ENCODE peak calls at places on chromosomes 6 and 20, in ten cellular contexts. One of them, this sample, is unnamed.

GRCh38 chr6:4931530-4932505 is 72.0 kb downstream of the RPP40 start:
- DNase-seq in cardiac muscle cell: peak
- DNase-seq in epithelial cell of esophagus: peak
- DNase-seq in astrocyte of the cerebellum: no peak
- DNase-seq in uterus: no peak
- DNase-seq in cardiac fibroblast: peak
- DNase-seq in foreskin fibroblast: no peak
- DNase-seq in CD8-positive, alpha-beta T cell: no peak
- DNase-seq in left ventricle myocardium inferior: no peak
- DNase-seq in PC-9: peak
- DNase-seq in this sample: no peak

GRCh38 chr6:46269447-46270229 is 98.9 kb upstream of the ENPP5 start:
- DNase-seq in cardiac muscle cell: peak
- DNase-seq in epithelial cell of esophagus: no peak
- DNase-seq in astrocyte of the cerebellum: no peak
- DNase-seq in uterus: peak
- DNase-seq in cardiac fibroblast: peak
- DNase-seq in foreskin fibroblast: no peak
- DNase-seq in CD8-positive, alpha-beta T cell: no peak
- DNase-seq in left ventricle myocardium inferior: peak
- DNase-seq in PC-9: no peak
- DNase-seq in this sample: no peak

GRCh38 chr6:106250997-106251396 is 74.6 kb downstream of the ATG5 start:
- DNase-seq in cardiac muscle cell: no peak
- DNase-seq in epithelial cell of esophagus: no peak
- DNase-seq in astrocyte of the cerebellum: no peak
- DNase-seq in uterus: no peak
- DNase-seq in cardiac fibroblast: no peak
- DNase-seq in foreskin fibroblast: no peak
- DNase-seq in CD8-positive, alpha-beta T cell: no peak
- DNase-seq in left ventricle myocardium inferior: no peak
- DNase-seq in PC-9: no peak
- DNase-seq in this sample: no peak

GRCh38 chr20:12966468-12967085 is 42.2 kb upstream of the SPTLC3 start:
- DNase-seq in cardiac muscle cell: peak
- DNase-seq in epithelial cell of esophagus: peak
- DNase-seq in astrocyte of the cerebellum: peak
- DNase-seq in uterus: no peak
- DNase-seq in cardiac fibroblast: peak
- DNase-seq in foreskin fibroblast: peak
- DNase-seq in CD8-positive, alpha-beta T cell: no peak
- DNase-seq in left ventricle myocardium inferior: no peak
- DNase-seq in PC-9: no peak
- DNase-seq in this sample: peak

GRCh38 chr6:8679823-8680222 is 244.5 kb upstream of the SLC35B3 start:
- DNase-seq in cardiac muscle cell: no peak
- DNase-seq in epithelial cell of esophagus: no peak
- DNase-seq in astrocyte of the cerebellum: no peak
- DNase-seq in uterus: no peak
- DNase-seq in cardiac fibroblast: no peak
- DNase-seq in foreskin fibroblast: no peak
- DNase-seq in CD8-positive, alpha-beta T cell: no peak
- DNase-seq in left ventricle myocardium inferior: no peak
- DNase-seq in PC-9: no peak
- DNase-seq in this sample: no peak

GRCh38 chr6:5260661-5261544 is at the start of the genes FARS2 and LYRM4:
- DNase-seq in cardiac muscle cell: peak
- DNase-seq in epithelial cell of esophagus: peak
- DNase-seq in astrocyte of the cerebellum: peak
- DNase-seq in uterus: peak
- DNase-seq in cardiac fibroblast: peak
- DNase-seq in foreskin fibroblast: peak
- DNase-seq in CD8-positive, alpha-beta T cell: peak
- DNase-seq in left ventricle myocardium inferior: peak
- DNase-seq in PC-9: peak
- DNase-seq in this sample: peak

GRCh38 chr6:85405853-85406198 is 44.1 kb upstream of the NT5E start:
- DNase-seq in cardiac muscle cell: no peak
- DNase-seq in epithelial cell of esophagus: no peak
- DNase-seq in astrocyte of the cerebellum: no peak
- DNase-seq in uterus: no peak
- DNase-seq in cardiac fibroblast: no peak
- DNase-seq in foreskin fibroblast: no peak
- DNase-seq in CD8-positive, alpha-beta T cell: no peak
- DNase-seq in left ventricle myocardium inferior: no peak
- DNase-seq in PC-9: no peak
- DNase-seq in this sample: no peak

GRCh38 chr6:163878656-163879055 is 464.1 kb downstream of the QKI start:
- DNase-seq in cardiac muscle cell: no peak
- DNase-seq in epithelial cell of esophagus: no peak
- DNase-seq in astrocyte of the cerebellum: no peak
- DNase-seq in uterus: no peak
- DNase-seq in cardiac fibroblast: no peak
- DNase-seq in foreskin fibroblast: no peak
- DNase-seq in CD8-positive, alpha-beta T cell: no peak
- DNase-seq in left ventricle myocardium inferior: no peak
- DNase-seq in PC-9: no peak
- DNase-seq in this sample: no peak

GRCh38 chr20:6038256-6038655 is 15.6 kb downstream of the LRRN4 start:
- DNase-seq in cardiac muscle cell: no peak
- DNase-seq in epithelial cell of esophagus: no peak
- DNase-seq in astrocyte of the cerebellum: no peak
- DNase-seq in uterus: no peak
- DNase-seq in cardiac fibroblast: no peak
- DNase-seq in foreskin fibroblast: no peak
- DNase-seq in CD8-positive, alpha-beta T cell: no peak
- DNase-seq in left ventricle myocardium inferior: peak
- DNase-seq in PC-9: no peak
- DNase-seq in this sample: no peak

GRCh38 chr6:109715616-109716015 is 24.5 kb downstream of the FIG4 start:
- DNase-seq in cardiac muscle cell: peak
- DNase-seq in epithelial cell of esophagus: no peak
- DNase-seq in astrocyte of the cerebellum: no peak
- DNase-seq in uterus: no peak
- DNase-seq in cardiac fibroblast: no peak
- DNase-seq in foreskin fibroblast: no peak
- DNase-seq in CD8-positive, alpha-beta T cell: no peak
- DNase-seq in left ventricle myocardium inferior: no peak
- DNase-seq in PC-9: no peak
- DNase-seq in this sample: no peak
- H3K4me3 ChIP-seq in cardiac muscle cell: no peak
- H3K4me3 ChIP-seq in epithelial cell of esophagus: no peak
- H3K4me3 ChIP-seq in astrocyte of the cerebellum: no peak
- H3K4me3 ChIP-seq in uterus: no peak
- H3K4me3 ChIP-seq in cardiac fibroblast: no peak
- H3K4me3 ChIP-seq in foreskin fibroblast: no peak
- H3K4me3 ChIP-seq in CD8-positive, alpha-beta T cell: no peak
- H3K4me3 ChIP-seq in left ventricle myocardium inferior: no peak
- H3K4me3 ChIP-seq in PC-9: no peak
- H3K4me3 ChIP-seq in this sample: no peak

GRCh38 chr20:46965124-46965455 is 70.4 kb downstream of the EYA2 start:
- DNase-seq in cardiac muscle cell: no peak
- DNase-seq in epithelial cell of esophagus: no peak
- DNase-seq in astrocyte of the cerebellum: no peak
- DNase-seq in uterus: no peak
- DNase-seq in cardiac fibroblast: no peak
- DNase-seq in foreskin fibroblast: no peak
- DNase-seq in CD8-positive, alpha-beta T cell: no peak
- DNase-seq in left ventricle myocardium inferior: no peak
- DNase-seq in PC-9: no peak
- DNase-seq in this sample: no peak

GRCh38 chr20:46965477-46965876 is 70.8 kb downstream of the EYA2 start:
- DNase-seq in cardiac muscle cell: no peak
- DNase-seq in epithelial cell of esophagus: peak
- DNase-seq in astrocyte of the cerebellum: no peak
- DNase-seq in uterus: no peak
- DNase-seq in cardiac fibroblast: no peak
- DNase-seq in foreskin fibroblast: no peak
- DNase-seq in CD8-positive, alpha-beta T cell: no peak
- DNase-seq in left ventricle myocardium inferior: no peak
- DNase-seq in PC-9: no peak
- DNase-seq in this sample: no peak

GRCh38 chr20:46963196-46963529 is 68.5 kb downstream of the EYA2 start:
- DNase-seq in cardiac muscle cell: no peak
- DNase-seq in epithelial cell of esophagus: peak
- DNase-seq in astrocyte of the cerebellum: no peak
- DNase-seq in uterus: no peak
- DNase-seq in cardiac fibroblast: no peak
- DNase-seq in foreskin fibroblast: no peak
- DNase-seq in CD8-positive, alpha-beta T cell: no peak
- DNase-seq in left ventricle myocardium inferior: no peak
- DNase-seq in PC-9: peak
- DNase-seq in this sample: no peak

GRCh38 chr20:46963758-46964181 is 69.1 kb downstream of the EYA2 start:
- DNase-seq in cardiac muscle cell: no peak
- DNase-seq in epithelial cell of esophagus: peak
- DNase-seq in astrocyte of the cerebellum: no peak
- DNase-seq in uterus: no peak
- DNase-seq in cardiac fibroblast: no peak
- DNase-seq in foreskin fibroblast: peak
- DNase-seq in CD8-positive, alpha-beta T cell: no peak
- DNase-seq in left ventricle myocardium inferior: no peak
- DNase-seq in PC-9: peak
- DNase-seq in this sample: no peak

GRCh38 chr20:46964299-46965123 is 69.9 kb downstream of the EYA2 start:
- DNase-seq in cardiac muscle cell: no peak
- DNase-seq in epithelial cell of esophagus: no peak
- DNase-seq in astrocyte of the cerebellum: no peak
- DNase-seq in uterus: no peak
- DNase-seq in cardiac fibroblast: no peak
- DNase-seq in foreskin fibroblast: no peak
- DNase-seq in CD8-positive, alpha-beta T cell: no peak
- DNase-seq in left ventricle myocardium inferior: no peak
- DNase-seq in PC-9: no peak
- DNase-seq in this sample: no peak
- H3K4me3 ChIP-seq in cardiac muscle cell: no peak
- H3K4me3 ChIP-seq in epithelial cell of esophagus: no peak
- H3K4me3 ChIP-seq in astrocyte of the cerebellum: no peak
- H3K4me3 ChIP-seq in uterus: no peak
- H3K4me3 ChIP-seq in cardiac fibroblast: no peak
- H3K4me3 ChIP-seq in foreskin fibroblast: no peak
- H3K4me3 ChIP-seq in CD8-positive, alpha-beta T cell: no peak
- H3K4me3 ChIP-seq in left ventricle myocardium inferior: no peak
- H3K4me3 ChIP-seq in PC-9: no peak
- H3K4me3 ChIP-seq in this sample: no peak

DNA sequence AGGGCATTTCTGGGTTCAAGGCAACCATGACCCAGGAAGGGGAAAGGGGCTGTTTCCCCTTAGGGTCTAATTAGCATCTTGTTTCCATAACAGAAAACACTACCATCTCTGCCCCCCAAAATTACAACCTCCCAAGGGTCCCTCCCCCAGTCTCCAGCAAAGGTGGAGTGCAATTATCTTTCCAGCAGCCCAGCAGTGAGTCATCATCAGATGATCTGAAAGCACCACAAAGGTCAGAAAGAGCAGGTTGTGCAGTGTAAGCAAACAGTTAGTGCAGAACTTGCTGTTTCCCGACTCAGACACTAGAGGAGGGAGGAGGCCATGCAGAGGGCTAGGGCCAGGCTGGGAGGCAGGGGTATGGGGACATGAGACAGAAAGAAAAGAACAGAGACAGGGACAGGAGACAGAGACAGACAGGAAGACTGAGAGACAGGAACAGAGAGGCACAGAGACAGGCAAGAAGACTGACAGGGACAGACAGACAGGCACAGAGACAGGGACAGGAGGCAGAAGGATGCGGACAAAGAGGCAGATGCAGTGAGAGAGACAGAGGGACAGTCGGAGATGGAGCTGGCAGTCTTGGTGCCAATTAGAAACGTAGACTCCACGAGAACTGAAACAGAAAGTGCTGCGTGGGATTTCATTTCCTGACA is 62.5 kb downstream of the PYGB start:
- DNase-seq in cardiac muscle cell: peak
- DNase-seq in epithelial cell of esophagus: peak
- DNase-seq in astrocyte of the cerebellum: peak
- DNase-seq in uterus: peak
- DNase-seq in cardiac fibroblast: peak
- DNase-seq in foreskin fibroblast: peak
- DNase-seq in CD8-positive, alpha-beta T cell: no peak
- DNase-seq in left ventricle myocardium inferior: no peak
- DNase-seq in PC-9: peak
- DNase-seq in this sample: peak
- H3K4me3 ChIP-seq in cardiac muscle cell: no peak
- H3K4me3 ChIP-seq in epithelial cell of esophagus: no peak
- H3K4me3 ChIP-seq in astrocyte of the cerebellum: no peak
- H3K4me3 ChIP-seq in uterus: no peak
- H3K4me3 ChIP-seq in cardiac fibroblast: peak
- H3K4me3 ChIP-seq in foreskin fibroblast: peak
- H3K4me3 ChIP-seq in CD8-positive, alpha-beta T cell: no peak
- H3K4me3 ChIP-seq in left ventricle myocardium inferior: peak
- H3K4me3 ChIP-seq in PC-9: peak
- H3K4me3 ChIP-seq in this sample: no peak

GRCh38 chr6:43714311-43715055 is 26.9 kb upstream of the MRPS18A start:
- DNase-seq in cardiac muscle cell: peak
- DNase-seq in epithelial cell of esophagus: no peak
- DNase-seq in astrocyte of the cerebellum: no peak
- DNase-seq in uterus: peak
- DNase-seq in cardiac fibroblast: peak
- DNase-seq in foreskin fibroblast: no peak
- DNase-seq in CD8-positive, alpha-beta T cell: no peak
- DNase-seq in left ventricle myocardium inferior: peak
- DNase-seq in PC-9: no peak
- DNase-seq in this sample: no peak

GRCh38 chr6:43717822-43718221 is 30.2 kb upstream of the MRPS18A start:
- DNase-seq in cardiac muscle cell: no peak
- DNase-seq in epithelial cell of esophagus: no peak
- DNase-seq in astrocyte of the cerebellum: no peak
- DNase-seq in uterus: peak
- DNase-seq in cardiac fibroblast: peak
- DNase-seq in foreskin fibroblast: no peak
- DNase-seq in CD8-positive, alpha-beta T cell: no peak
- DNase-seq in left ventricle myocardium inferior: peak
- DNase-seq in PC-9: no peak
- DNase-seq in this sample: no peak

GRCh38 chr6:43715056-43715788 is 27.6 kb upstream of the MRPS18A start:
- DNase-seq in cardiac muscle cell: no peak
- DNase-seq in epithelial cell of esophagus: no peak
- DNase-seq in astrocyte of the cerebellum: no peak
- DNase-seq in uterus: no peak
- DNase-seq in cardiac fibroblast: no peak
- DNase-seq in foreskin fibroblast: no peak
- DNase-seq in CD8-positive, alpha-beta T cell: no peak
- DNase-seq in left ventricle myocardium inferior: no peak
- DNase-seq in PC-9: no peak
- DNase-seq in this sample: no peak

GRCh38 chr6:43717389-43717788 is 29.8 kb upstream of the MRPS18A start:
- DNase-seq in cardiac muscle cell: no peak
- DNase-seq in epithelial cell of esophagus: no peak
- DNase-seq in astrocyte of the cerebellum: no peak
- DNase-seq in uterus: no peak
- DNase-seq in cardiac fibroblast: no peak
- DNase-seq in foreskin fibroblast: no peak
- DNase-seq in CD8-positive, alpha-beta T cell: no peak
- DNase-seq in left ventricle myocardium inferior: no peak
- DNase-seq in PC-9: no peak
- DNase-seq in this sample: no peak

DNA sequence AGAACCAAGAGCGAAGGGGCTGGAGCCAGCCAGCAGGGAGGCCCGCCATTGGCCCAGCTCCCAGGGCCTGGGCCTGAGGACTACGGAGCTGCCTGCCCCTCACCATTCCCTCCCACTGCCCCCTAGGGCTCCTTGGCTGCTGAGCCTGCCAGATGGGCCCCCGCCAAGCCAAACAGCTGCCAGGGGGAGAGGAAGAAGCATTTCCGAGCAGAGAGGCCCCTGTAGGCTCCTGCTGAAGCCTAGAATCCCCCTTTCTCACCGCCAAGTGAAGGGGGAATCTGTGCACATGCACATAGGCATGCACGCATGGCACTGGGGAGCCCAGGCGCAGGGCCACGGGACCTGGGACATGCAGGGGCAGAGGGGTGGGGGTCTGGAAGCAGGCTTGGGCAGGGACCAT is 28.5 kb upstream of the MRPS18A start:
- DNase-seq in cardiac muscle cell: peak
- DNase-seq in epithelial cell of esophagus: no peak
- DNase-seq in astrocyte of the cerebellum: peak
- DNase-seq in uterus: peak
- DNase-seq in cardiac fibroblast: peak
- DNase-seq in foreskin fibroblast: no peak
- DNase-seq in CD8-positive, alpha-beta T cell: no peak
- DNase-seq in left ventricle myocardium inferior: peak
- DNase-seq in PC-9: no peak
- DNase-seq in this sample: no peak
- H3K4me3 ChIP-seq in cardiac muscle cell: no peak
- H3K4me3 ChIP-seq in epithelial cell of esophagus: no peak
- H3K4me3 ChIP-seq in astrocyte of the cerebellum: no peak
- H3K4me3 ChIP-seq in uterus: no peak
- H3K4me3 ChIP-seq in cardiac fibroblast: no peak
- H3K4me3 ChIP-seq in foreskin fibroblast: no peak
- H3K4me3 ChIP-seq in CD8-positive, alpha-beta T cell: no peak
- H3K4me3 ChIP-seq in left ventricle myocardium inferior: no peak
- H3K4me3 ChIP-seq in PC-9: no peak
- H3K4me3 ChIP-seq in this sample: no peak

This sample was measured in Jurkat, Clone E6-1.